ENCODE peak calls at places on chromosomes 7 and 10, in ten cellular contexts. One of them, this sample, is unnamed.

GRCh38 chr10:13773043-13773442 is 186.3 kb downstream of the PRPF18 start:
- DNase-seq in choroid plexus epithelial cell: no peak
- DNase-seq in germinal center: no peak
- DNase-seq in NK-92 treated with Interleukin-12 subunit alpha and Interleukin-12 subunit beta, amount 100 ng/mL, for 24 hours: no peak
- DNase-seq in amniotic stem cell: no peak
- DNase-seq in adrenal gland: no peak
- DNase-seq in aorta: no peak
- DNase-seq in epithelial cell of prostate: no peak
- DNase-seq in mesenchymal stem cell: no peak
- DNase-seq in hepatocyte: peak
- DNase-seq in this sample: no peak

GRCh38 chr10:11578802-11579255 is 32.6 kb downstream of the USP6NL start:
- DNase-seq in choroid plexus epithelial cell: no peak
- DNase-seq in germinal center: no peak
- DNase-seq in NK-92 treated with Interleukin-12 subunit alpha and Interleukin-12 subunit beta, amount 100 ng/mL, for 24 hours: no peak
- DNase-seq in amniotic stem cell: no peak
- DNase-seq in adrenal gland: no peak
- DNase-seq in aorta: no peak
- DNase-seq in epithelial cell of prostate: no peak
- DNase-seq in mesenchymal stem cell: no peak
- DNase-seq in hepatocyte: no peak
- DNase-seq in this sample: no peak

GRCh38 chr10:20185116-20185515 is 368.9 kb downstream of the PLXDC2 start:
- DNase-seq in choroid plexus epithelial cell: peak
- DNase-seq in germinal center: no peak
- DNase-seq in NK-92 treated with Interleukin-12 subunit alpha and Interleukin-12 subunit beta, amount 100 ng/mL, for 24 hours: no peak
- DNase-seq in amniotic stem cell: no peak
- DNase-seq in adrenal gland: no peak
- DNase-seq in aorta: no peak
- DNase-seq in epithelial cell of prostate: no peak
- DNase-seq in mesenchymal stem cell: peak
- DNase-seq in hepatocyte: peak
- DNase-seq in this sample: no peak

GRCh38 chr7:30364773-30365172 is 80.4 kb downstream of the ZNRF2 start:
- DNase-seq in choroid plexus epithelial cell: no peak
- DNase-seq in germinal center: no peak
- DNase-seq in NK-92 treated with Interleukin-12 subunit alpha and Interleukin-12 subunit beta, amount 100 ng/mL, for 24 hours: no peak
- DNase-seq in amniotic stem cell: no peak
- DNase-seq in adrenal gland: no peak
- DNase-seq in aorta: no peak
- DNase-seq in epithelial cell of prostate: no peak
- DNase-seq in mesenchymal stem cell: no peak
- DNase-seq in hepatocyte: no peak
- DNase-seq in this sample: no peak

GRCh38 chr10:89283988-89284475 is 17.8 kb upstream of the IFIT2 start:
- DNase-seq in choroid plexus epithelial cell: peak
- DNase-seq in germinal center: no peak
- DNase-seq in NK-92 treated with Interleukin-12 subunit alpha and Interleukin-12 subunit beta, amount 100 ng/mL, for 24 hours: no peak
- DNase-seq in amniotic stem cell: peak
- DNase-seq in adrenal gland: peak
- DNase-seq in aorta: no peak
- DNase-seq in epithelial cell of prostate: no peak
- DNase-seq in mesenchymal stem cell: peak
- DNase-seq in hepatocyte: peak
- DNase-seq in this sample: no peak

GRCh38 chr7:111658546-111658945 is 96.3 kb upstream of the IMMP2L start:
- DNase-seq in choroid plexus epithelial cell: no peak
- DNase-seq in germinal center: no peak
- DNase-seq in NK-92 treated with Interleukin-12 subunit alpha and Interleukin-12 subunit beta, amount 100 ng/mL, for 24 hours: no peak
- DNase-seq in amniotic stem cell: no peak
- DNase-seq in adrenal gland: no peak
- DNase-seq in aorta: no peak
- DNase-seq in epithelial cell of prostate: no peak
- DNase-seq in mesenchymal stem cell: no peak
- DNase-seq in hepatocyte: no peak
- DNase-seq in this sample: no peak

GRCh38 chr7:27314111-27314510 is 71.5 kb downstream of the EVX1 start:
- DNase-seq in choroid plexus epithelial cell: no peak
- DNase-seq in germinal center: no peak
- DNase-seq in NK-92 treated with Interleukin-12 subunit alpha and Interleukin-12 subunit beta, amount 100 ng/mL, for 24 hours: no peak
- DNase-seq in amniotic stem cell: no peak
- DNase-seq in adrenal gland: no peak
- DNase-seq in aorta: no peak
- DNase-seq in epithelial cell of prostate: peak
- DNase-seq in mesenchymal stem cell: no peak
- DNase-seq in hepatocyte: peak
- DNase-seq in this sample: no peak

GRCh38 chr7:114660007-114660406 is 245.4 kb downstream of the FOXP2 start:
- DNase-seq in choroid plexus epithelial cell: no peak
- DNase-seq in germinal center: no peak
- DNase-seq in NK-92 treated with Interleukin-12 subunit alpha and Interleukin-12 subunit beta, amount 100 ng/mL, for 24 hours: no peak
- DNase-seq in amniotic stem cell: no peak
- DNase-seq in adrenal gland: no peak
- DNase-seq in aorta: no peak
- DNase-seq in epithelial cell of prostate: no peak
- DNase-seq in mesenchymal stem cell: peak
- DNase-seq in hepatocyte: no peak
- DNase-seq in this sample: no peak

GRCh38 chr7:44559485-44559884 is 14.2 kb downstream of the DDX56 start:
- DNase-seq in choroid plexus epithelial cell: no peak
- DNase-seq in germinal center: no peak
- DNase-seq in NK-92 treated with Interleukin-12 subunit alpha and Interleukin-12 subunit beta, amount 100 ng/mL, for 24 hours: no peak
- DNase-seq in amniotic stem cell: no peak
- DNase-seq in adrenal gland: no peak
- DNase-seq in aorta: no peak
- DNase-seq in epithelial cell of prostate: no peak
- DNase-seq in mesenchymal stem cell: no peak
- DNase-seq in hepatocyte: no peak
- DNase-seq in this sample: no peak

GRCh38 chr7:78315119-78315518 is 516.5 kb downstream of the PHTF2 start:
- DNase-seq in choroid plexus epithelial cell: no peak
- DNase-seq in germinal center: no peak
- DNase-seq in NK-92 treated with Interleukin-12 subunit alpha and Interleukin-12 subunit beta, amount 100 ng/mL, for 24 hours: no peak
- DNase-seq in amniotic stem cell: no peak
- DNase-seq in adrenal gland: no peak
- DNase-seq in aorta: no peak
- DNase-seq in epithelial cell of prostate: no peak
- DNase-seq in mesenchymal stem cell: no peak
- DNase-seq in hepatocyte: no peak
- DNase-seq in this sample: no peak

GRCh38 chr10:8181496-8182174 is 127.1 kb downstream of the GATA3 start:
- DNase-seq in choroid plexus epithelial cell: no peak
- DNase-seq in germinal center: no peak
- DNase-seq in NK-92 treated with Interleukin-12 subunit alpha and Interleukin-12 subunit beta, amount 100 ng/mL, for 24 hours: no peak
- DNase-seq in amniotic stem cell: no peak
- DNase-seq in adrenal gland: no peak
- DNase-seq in aorta: no peak
- DNase-seq in epithelial cell of prostate: no peak
- DNase-seq in mesenchymal stem cell: no peak
- DNase-seq in hepatocyte: peak
- DNase-seq in this sample: no peak

GRCh38 chr10:129514568-129515451 is 47.8 kb downstream of the MGMT start:
- DNase-seq in choroid plexus epithelial cell: no peak
- DNase-seq in germinal center: no peak
- DNase-seq in NK-92 treated with Interleukin-12 subunit alpha and Interleukin-12 subunit beta, amount 100 ng/mL, for 24 hours: no peak
- DNase-seq in amniotic stem cell: no peak
- DNase-seq in adrenal gland: no peak
- DNase-seq in aorta: no peak
- DNase-seq in epithelial cell of prostate: no peak
- DNase-seq in mesenchymal stem cell: no peak
- DNase-seq in hepatocyte: no peak
- DNase-seq in this sample: no peak

GRCh38 chr10:58994226-58995057 is 182.0 kb upstream of the PHYHIPL start:
- DNase-seq in choroid plexus epithelial cell: peak
- DNase-seq in germinal center: no peak
- DNase-seq in NK-92 treated with Interleukin-12 subunit alpha and Interleukin-12 subunit beta, amount 100 ng/mL, for 24 hours: no peak
- DNase-seq in amniotic stem cell: no peak
- DNase-seq in adrenal gland: no peak
- DNase-seq in aorta: no peak
- DNase-seq in epithelial cell of prostate: peak
- DNase-seq in mesenchymal stem cell: no peak
- DNase-seq in hepatocyte: peak
- DNase-seq in this sample: no peak

GRCh38 chr7:34061175-34061574 is 155.8 kb downstream of the BMPER start:
- DNase-seq in choroid plexus epithelial cell: peak
- DNase-seq in germinal center: no peak
- DNase-seq in NK-92 treated with Interleukin-12 subunit alpha and Interleukin-12 subunit beta, amount 100 ng/mL, for 24 hours: no peak
- DNase-seq in amniotic stem cell: peak
- DNase-seq in adrenal gland: no peak
- DNase-seq in aorta: no peak
- DNase-seq in epithelial cell of prostate: peak
- DNase-seq in mesenchymal stem cell: peak
- DNase-seq in hepatocyte: no peak
- DNase-seq in this sample: no peak

GRCh38 chr10:124267231-124267885 is 151.4 kb downstream of the OAT start:
- DNase-seq in choroid plexus epithelial cell: no peak
- DNase-seq in germinal center: no peak
- DNase-seq in NK-92 treated with Interleukin-12 subunit alpha and Interleukin-12 subunit beta, amount 100 ng/mL, for 24 hours: no peak
- DNase-seq in amniotic stem cell: no peak
- DNase-seq in adrenal gland: no peak
- DNase-seq in aorta: peak
- DNase-seq in epithelial cell of prostate: no peak
- DNase-seq in mesenchymal stem cell: peak
- DNase-seq in hepatocyte: no peak
- DNase-seq in this sample: no peak

GRCh38 chr10:64576497-64576896 is 1055.3 kb downstream of the REEP3 start:
- DNase-seq in choroid plexus epithelial cell: no peak
- DNase-seq in germinal center: no peak
- DNase-seq in NK-92 treated with Interleukin-12 subunit alpha and Interleukin-12 subunit beta, amount 100 ng/mL, for 24 hours: no peak
- DNase-seq in amniotic stem cell: no peak
- DNase-seq in adrenal gland: no peak
- DNase-seq in aorta: no peak
- DNase-seq in epithelial cell of prostate: no peak
- DNase-seq in mesenchymal stem cell: no peak
- DNase-seq in hepatocyte: no peak
- DNase-seq in this sample: no peak

GRCh38 chr7:91031757-91032156 is 232.5 kb upstream of the FZD1 start:
- DNase-seq in choroid plexus epithelial cell: no peak
- DNase-seq in germinal center: no peak
- DNase-seq in NK-92 treated with Interleukin-12 subunit alpha and Interleukin-12 subunit beta, amount 100 ng/mL, for 24 hours: no peak
- DNase-seq in amniotic stem cell: no peak
- DNase-seq in adrenal gland: no peak
- DNase-seq in aorta: no peak
- DNase-seq in epithelial cell of prostate: no peak
- DNase-seq in mesenchymal stem cell: no peak
- DNase-seq in hepatocyte: peak
- DNase-seq in this sample: no peak

GRCh38 chr10:6990891-6991290 is 410.8 kb upstream of the PRKCQ start:
- DNase-seq in choroid plexus epithelial cell: no peak
- DNase-seq in germinal center: no peak
- DNase-seq in NK-92 treated with Interleukin-12 subunit alpha and Interleukin-12 subunit beta, amount 100 ng/mL, for 24 hours: no peak
- DNase-seq in amniotic stem cell: no peak
- DNase-seq in adrenal gland: no peak
- DNase-seq in aorta: no peak
- DNase-seq in epithelial cell of prostate: no peak
- DNase-seq in mesenchymal stem cell: no peak
- DNase-seq in hepatocyte: no peak
- DNase-seq in this sample: no peak

GRCh38 chr7:27923308-27923980 is 183.5 kb downstream of the TAX1BP1 start:
- DNase-seq in choroid plexus epithelial cell: peak
- DNase-seq in germinal center: no peak
- DNase-seq in NK-92 treated with Interleukin-12 subunit alpha and Interleukin-12 subunit beta, amount 100 ng/mL, for 24 hours: no peak
- DNase-seq in amniotic stem cell: no peak
- DNase-seq in adrenal gland: no peak
- DNase-seq in aorta: no peak
- DNase-seq in epithelial cell of prostate: no peak
- DNase-seq in mesenchymal stem cell: no peak
- DNase-seq in hepatocyte: no peak
- DNase-seq in this sample: no peak

GRCh38 chr7:50685445-50686070 is 97.1 kb downstream of the GRB10 start:
- DNase-seq in choroid plexus epithelial cell: no peak
- DNase-seq in germinal center: no peak
- DNase-seq in NK-92 treated with Interleukin-12 subunit alpha and Interleukin-12 subunit beta, amount 100 ng/mL, for 24 hours: no peak
- DNase-seq in amniotic stem cell: no peak
- DNase-seq in adrenal gland: peak
- DNase-seq in aorta: no peak
- DNase-seq in epithelial cell of prostate: no peak
- DNase-seq in mesenchymal stem cell: no peak
- DNase-seq in hepatocyte: no peak
- DNase-seq in this sample: no peak

GRCh38 chr7:140656548-140657515 is 15.9 kb upstream of the ADCK2 start:
- DNase-seq in choroid plexus epithelial cell: peak
- DNase-seq in germinal center: peak
- DNase-seq in NK-92 treated with Interleukin-12 subunit alpha and Interleukin-12 subunit beta, amount 100 ng/mL, for 24 hours: peak
- DNase-seq in amniotic stem cell: no peak
- DNase-seq in adrenal gland: peak
- DNase-seq in aorta: peak
- DNase-seq in epithelial cell of prostate: peak
- DNase-seq in mesenchymal stem cell: peak
- DNase-seq in hepatocyte: peak
- DNase-seq in this sample: no peak

GRCh38 chr7:149870701-149871483 is 2.9 kb upstream of the ATP6V0E2 start:
- DNase-seq in choroid plexus epithelial cell: no peak
- DNase-seq in germinal center: no peak
- DNase-seq in NK-92 treated with Interleukin-12 subunit alpha and Interleukin-12 subunit beta, amount 100 ng/mL, for 24 hours: no peak
- DNase-seq in amniotic stem cell: no peak
- DNase-seq in adrenal gland: no peak
- DNase-seq in aorta: peak
- DNase-seq in epithelial cell of prostate: no peak
- DNase-seq in mesenchymal stem cell: no peak
- DNase-seq in hepatocyte: no peak
- DNase-seq in this sample: no peak

GRCh38 chr10:27504897-27505457 is 873 bp downstream of the RAB18 start:
- DNase-seq in choroid plexus epithelial cell: peak
- DNase-seq in germinal center: no peak
- DNase-seq in NK-92 treated with Interleukin-12 subunit alpha and Interleukin-12 subunit beta, amount 100 ng/mL, for 24 hours: no peak
- DNase-seq in amniotic stem cell: peak
- DNase-seq in adrenal gland: no peak
- DNase-seq in aorta: no peak
- DNase-seq in epithelial cell of prostate: no peak
- DNase-seq in mesenchymal stem cell: peak
- DNase-seq in hepatocyte: peak
- DNase-seq in this sample: no peak